ENCODE peak calls at places on chromosomes 4 and X, in four cellular contexts. S is GM23338, F is ovary, R is GM23248. I is an unnamed sample.

GRCh38 chr4:115090483-115091075 is 22.8 kb downstream of the NDST4 start:
- DNase-seq in S (peak; percentile 82), R (peak; percentile 52), F (no peak), I (no peak)

GRCh38 chrX:53547668-53548067 is 113.5 kb upstream of the HSD17B10 start:
- DNase-seq in S (no peak), F (no peak), R (no peak), I (no peak)

GRCh38 chr4:24850669-24851068 is 55.3 kb downstream of the SOD3 start:
- DNase-seq in F (no peak), S (no peak), R (peak; percentile 86), I (no peak)

GRCh38 chr4:108270466-108271450 is 102.0 kb upstream of the LEF1 start:
- DNase-seq in S (no peak), F (no peak), R (peak; percentile 27), I (no peak)

GRCh38 chrX:71917621-71918341 is 7.1 kb downstream of the NHSL2 start:
- DNase-seq in F (no peak), R (peak; percentile 53), S (peak; percentile 55), I (peak; percentile 73)

GRCh38 chrX:56550667-56551066 is 12.8 kb upstream of the UBQLN2 start:
- DNase-seq in R (no peak), S (no peak), F (no peak), I (no peak)

GRCh38 chr4:25861951-25862410 is 807 bp downstream of the SEL1L3 start:
- DNase-seq in F (no peak), S (peak; percentile 64), R (peak; percentile 70), I (peak; percentile 72)

GRCh38 chr4:143262838-143263237 is 73.8 kb upstream of the GAB1 start:
- DNase-seq in R (no peak), F (no peak), S (no peak), I (no peak)

GRCh38 chr4:96654045-96654444 is 814.2 kb downstream of the PDHA2 start:
- DNase-seq in R (no peak), F (no peak), S (no peak), I (no peak)

GRCh38 chrX:109760241-109760921 is 27.3 kb upstream of the ACSL4 start:
- DNase-seq in S (no peak), F (no peak), R (no peak), I (no peak)

GRCh38 chrX:40172169-40172979 is 74.6 kb upstream of the BCOR start:
- DNase-seq in S (peak; percentile 38), R (peak; percentile 77), F (peak; percentile 69), I (peak; percentile 79)

GRCh38 chr4:17811078-17811603 is 362 bp downstream of the NCAPG start:
- DNase-seq in S (no peak), F (no peak), R (peak; percentile 75), I (no peak)

GRCh38 chr4:7871356-7871755 is 68.3 kb downstream of the AFAP1 start:
- DNase-seq in S (no peak), F (no peak), R (peak; percentile 38), I (no peak)
- H3K4me1 ChIP-seq in S (peaks cover 16% of the 10 kb centered on the region), F (peaks cover 12% of the 10 kb centered on the region), R (peaks cover 84% of the 10 kb centered on the region), I (no peaks in the 10 kb centered on the region)

DNA sequence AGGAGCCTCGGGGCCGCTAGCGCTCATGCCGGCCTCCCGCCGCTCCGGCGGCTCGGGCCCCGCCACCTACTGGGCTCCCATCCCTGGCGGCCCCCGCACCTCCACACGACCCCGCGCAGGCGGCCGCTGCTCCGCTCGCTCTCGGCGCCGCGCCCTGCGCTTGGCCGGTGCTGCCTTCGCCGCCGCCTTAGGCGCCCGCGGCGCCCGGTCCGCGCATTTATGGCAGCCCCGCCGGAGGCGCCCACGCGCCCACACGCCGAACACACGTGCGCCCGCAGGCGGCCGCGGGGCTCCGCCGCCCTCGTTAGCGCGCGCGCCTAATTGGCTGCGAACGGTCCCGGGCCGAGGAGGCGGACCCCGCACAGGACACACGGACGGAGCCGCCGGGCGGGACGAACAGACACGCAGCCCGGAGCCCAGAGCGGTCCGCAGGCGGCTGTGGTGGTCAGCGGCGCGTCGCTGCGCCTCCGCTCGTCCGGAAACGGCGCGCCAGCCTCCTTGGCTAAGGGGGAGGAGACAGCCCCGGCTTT is at the start of gene NKX1-1:
- DNase-seq in S (peak; percentile 58), R (no peak), F (no peak), I (peak; percentile 66)
- H3K4me1 ChIP-seq in S (peaks cover 16% of the 10 kb centered on the region), R (no peaks in the 10 kb centered on the region), F (peaks cover 3% of the 10 kb centered on the region), I (no peaks in the 10 kb centered on the region)

GRCh38 chr4:77152421-77152820 is 4.6 kb upstream of the CCNG2 start:
- DNase-seq in F (no peak), S (peak; percentile 54), R (peak; percentile 14), I (peak; percentile 57)

GRCh38 chr4:77148081-77148480 is 8.9 kb upstream of the CCNG2 start:
- DNase-seq in F (no peak), S (no peak), R (no peak), I (no peak)

GRCh38 chr4:77147400-77147782 is 9.6 kb upstream of the CCNG2 start:
- DNase-seq in R (no peak), S (no peak), F (no peak), I (no peak)

GRCh38 chr4:77151246-77151645 is 5.8 kb upstream of the CCNG2 start:
- DNase-seq in S (no peak), F (no peak), R (peak; percentile 66), I (no peak)

DNA sequence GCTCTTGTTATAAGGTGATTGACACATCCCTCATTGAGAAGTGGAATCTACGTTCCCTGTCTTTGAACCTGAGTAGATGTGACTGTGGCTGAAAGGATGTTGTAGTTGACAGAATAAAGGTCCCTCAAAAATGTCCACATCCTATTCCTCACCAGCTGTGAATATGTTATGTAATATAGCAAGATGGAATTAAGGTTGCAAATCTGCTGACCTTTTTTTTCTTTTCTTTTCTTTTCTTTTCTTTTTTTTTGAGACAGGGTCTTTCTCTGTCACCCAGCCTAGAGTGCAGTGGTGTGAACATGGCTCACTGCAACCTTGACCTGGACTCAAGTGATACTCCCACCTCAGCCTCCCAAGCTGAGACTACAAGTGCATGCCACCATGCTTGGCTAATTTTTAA is 7.2 kb upstream of the CCNG2 start:
- DNase-seq in F (no peak), S (no peak), R (no peak), I (no peak)
- H3K4me1 ChIP-seq in F (no peaks in the 10 kb centered on the region), S (peaks cover 14% of the 10 kb centered on the region), R (peaks cover 24% of the 10 kb centered on the region), I (peaks cover 16% of the 10 kb centered on the region)

DNA sequence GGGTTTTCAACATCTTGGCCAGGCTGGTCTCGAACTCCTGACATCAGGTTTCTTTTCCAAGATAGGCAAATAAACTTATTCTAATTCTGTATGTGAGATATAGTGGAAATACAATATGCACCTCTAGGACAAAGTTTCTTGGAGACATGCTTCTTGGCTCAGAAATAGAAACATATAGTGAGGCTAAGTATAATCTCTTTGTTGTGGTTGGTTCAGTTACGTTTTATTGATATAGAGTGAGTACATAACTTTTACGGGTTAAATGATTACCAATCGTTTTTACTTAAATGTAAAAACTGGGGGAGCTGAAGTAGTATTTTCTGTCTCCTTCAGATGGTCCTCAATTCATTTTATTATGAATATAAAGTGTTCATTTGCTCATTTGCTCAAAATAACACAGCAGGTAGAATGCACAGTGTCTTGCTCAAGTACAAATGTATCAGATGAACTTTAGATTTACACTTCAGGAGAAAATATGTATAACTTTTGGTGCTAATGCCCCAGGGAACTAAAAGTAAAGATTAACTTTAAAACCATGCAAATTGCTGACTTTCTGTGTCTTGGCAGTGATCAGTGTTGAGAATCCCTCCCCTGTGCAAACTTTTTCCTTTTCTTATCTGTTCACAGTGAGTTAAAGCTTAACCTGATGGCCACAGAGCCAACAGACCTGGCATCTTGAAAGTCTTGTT is 77.6 kb downstream of the AFF1 start:
- DNase-seq in S (no peak), R (no peak), F (no peak), I (no peak)
- H3K4me1 ChIP-seq in S (peaks cover 76% of the 10 kb centered on the region), R (peaks cover 60% of the 10 kb centered on the region), F (peaks cover 8% of the 10 kb centered on the region), I (peaks cover 21% of the 10 kb centered on the region)

GRCh38 chr4:185221491-185221890 is 12.1 kb downstream of the SNX25 start:
- DNase-seq in F (no peak), R (no peak), S (no peak), I (no peak)

GRCh38 chr4:185221912-185222311 is 12.5 kb downstream of the SNX25 start:
- DNase-seq in R (no peak), S (no peak), F (no peak), I (no peak)

GRCh38 chr4:185218312-185218711 is 8.9 kb downstream of the SNX25 start:
- DNase-seq in R (no peak), F (no peak), S (no peak), I (no peak)

GRCh38 chr4:185217390-185217985 is 8.1 kb downstream of the SNX25 start:
- DNase-seq in S (no peak), R (no peak), F (no peak), I (no peak)

GRCh38 chr4:185219551-185220344 is 10.3 kb downstream of the SNX25 start:
- DNase-seq in F (peak; percentile 73), R (peak; percentile 79), S (no peak), I (no peak)
- H3K4me1 ChIP-seq in F (peaks cover 14% of the 10 kb centered on the region), R (peaks cover 54% of the 10 kb centered on the region), S (peaks cover 30% of the 10 kb centered on the region), I (no peaks in the 10 kb centered on the region)

DNA sequence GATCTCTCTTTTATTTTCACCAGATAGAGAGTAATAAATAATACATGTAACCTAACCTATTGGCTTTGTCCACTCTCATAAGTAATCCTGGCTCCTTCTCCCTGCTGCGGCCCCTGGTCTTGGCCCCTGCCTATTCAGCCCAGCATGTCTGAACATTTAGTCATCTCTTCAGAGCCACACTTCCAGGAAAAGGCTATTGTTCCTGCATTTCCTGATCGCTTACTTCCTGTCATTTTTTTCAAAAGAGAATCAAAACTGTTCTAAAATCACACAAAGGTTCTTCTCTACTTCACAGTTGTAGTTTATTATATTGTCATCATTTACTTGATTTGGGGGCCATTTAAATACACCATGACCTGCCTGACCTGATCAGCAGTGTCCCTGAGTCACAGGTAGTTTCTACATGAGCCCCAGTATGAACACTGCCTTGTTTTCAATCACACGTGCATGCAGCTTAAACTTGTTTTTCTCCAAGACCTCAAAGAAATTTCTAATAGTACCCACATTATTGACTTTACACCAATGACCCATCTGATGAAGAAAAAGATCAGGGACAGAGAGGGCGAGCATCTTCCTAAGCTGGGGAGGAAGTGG is 47.4 kb upstream of the KDR start:
- DNase-seq in F (no peak), S (no peak), R (peak; percentile 13), I (no peak)
- H3K4me1 ChIP-seq in F (no peaks in the 10 kb centered on the region), S (peaks cover 7% of the 10 kb centered on the region), R (peaks cover 40% of the 10 kb centered on the region), I (peaks cover 2% of the 10 kb centered on the region)

GRCh38 chr4:7945709-7946380 is 6.2 kb upstream of the AFAP1 start:
- DNase-seq in S (no peak), R (no peak), F (no peak), I (no peak)
- H3K4me1 ChIP-seq in S (peaks cover 9% of the 10 kb centered on the region), R (peaks cover 16% of the 10 kb centered on the region), F (peaks cover 3% of the 10 kb centered on the region), I (peaks cover 6% of the 10 kb centered on the region)

DNA sequence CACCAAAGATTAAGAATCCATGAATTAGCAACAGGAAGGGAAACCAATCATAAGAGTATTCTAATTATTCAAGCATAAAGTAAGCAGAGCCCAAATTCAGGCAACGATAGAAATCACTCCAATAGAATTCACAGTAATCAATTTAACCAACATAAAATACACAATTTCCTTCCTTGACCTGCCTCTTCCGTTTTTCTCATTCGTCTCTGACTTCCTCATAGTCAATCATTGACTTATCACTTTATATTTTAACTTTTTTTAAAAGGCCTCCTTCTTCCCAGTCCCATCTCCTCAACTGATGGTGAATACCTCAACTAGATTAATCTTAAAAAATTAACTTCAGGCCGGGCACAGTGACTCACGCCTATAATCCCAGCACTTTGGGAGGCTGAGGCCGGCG is 13.4 kb downstream of the CNOT6L start:
- DNase-seq in F (no peak), R (no peak), S (no peak), I (no peak)
- H3K4me1 ChIP-seq in F (peaks cover 4% of the 10 kb centered on the region), R (peaks cover 19% of the 10 kb centered on the region), S (peaks cover 18% of the 10 kb centered on the region), I (no peaks in the 10 kb centered on the region)

I was measured in endodermal cell.